ENCODE peak calls at places on chromosomes 13 and 19, in seven cellular contexts. L is neural progenitor cell, V is breast epithelium, U is endodermal cell, Y is astrocyte, I is HFF-Myc, O is neuronal stem cell. N is an unnamed sample.
A peak's percentile ranks its signal among the peaks of the same experiment; 100 is the strongest.

GRCh38 chr13:53250977-53251376 is 222.4 kb downstream of the OLFM4 start:
- DNase-seq in L (no peak), V (no peak), U (no peak), Y (no peak), I (no peak), O (no peak), N (no peak)

GRCh38 chr19:38769635-38770211 is 3.6 kb downstream of the LGALS7 start:
- DNase-seq in L (peak; percentile 70), V (peak; percentile 93), U (peak; percentile 95), Y (peak; percentile 19), I (no peak), O (no peak), N (no peak)

GRCh38 chr19:9052894-9053293 is 34.0 kb upstream of the OR1M1 start:
- DNase-seq in L (no peak), V (no peak), U (no peak), Y (no peak), I (no peak), O (no peak), N (no peak)

GRCh38 chr19:33724021-33724722 is 72.5 kb upstream of the KCTD15 start:
- DNase-seq in L (no peak), V (no peak), U (no peak), Y (no peak), I (no peak), O (no peak), N (no peak)

GRCh38 chr13:38888309-38888708 is 102.3 kb downstream of the STOML3 start:
- DNase-seq in L (no peak), V (no peak), U (peak; percentile 59), Y (peak; percentile 73), I (peak; percentile 14), O (no peak), N (peak; percentile 49)

GRCh38 chr19:2668188-2668763 is 34.2 kb downstream of the GNG7 start:
- DNase-seq in L (no peak), V (no peak), U (no peak), Y (no peak), I (no peak), O (no peak), N (no peak)

GRCh38 chr19:18421371-18421959 is 2.3 kb downstream of the SSBP4 start:
- DNase-seq in L (no peak), V (no peak), U (no peak), Y (no peak), I (no peak), O (no peak), N (no peak)

GRCh38 chr19:16351133-16351809 is 26.6 kb downstream of the KLF2 start:
- DNase-seq in L (no peak), V (no peak), U (no peak), Y (peak; percentile 42), I (peak; percentile 16), O (no peak), N (no peak)

GRCh38 chr19:50036905-50037304 is 11.1 kb downstream of the ZNF473 start:
- DNase-seq in L (no peak), V (no peak), U (no peak), Y (no peak), I (no peak), O (no peak), N (no peak)

GRCh38 chr19:41784337-41785239 is 11.8 kb upstream of the CEACAM3 start:
- DNase-seq in L (no peak), V (no peak), U (no peak), Y (no peak), I (no peak), O (no peak), N (no peak)

GRCh38 chr19:1265611-1266115 is 3.5 kb upstream of the CIRBP start:
- DNase-seq in L (no peak), V (no peak), U (no peak), Y (peak; percentile 62), I (peak; percentile 45), O (no peak), N (no peak)

GRCh38 chr13:51806571-51806970 is 2.6 kb upstream of the DHRS12 start:
- DNase-seq in L (no peak), V (no peak), U (no peak), Y (peak; percentile 33), I (no peak), O (no peak), N (no peak)

GRCh38 chr13:40389081-40389641 is 277.3 kb downstream of the FOXO1 start:
- DNase-seq in L (no peak), V (no peak), U (no peak), Y (no peak), I (no peak), O (no peak), N (no peak)

GRCh38 chr13:66994498-66995365 is 235.4 kb downstream of the PCDH9 start:
- DNase-seq in L (no peak), V (no peak), U (no peak), Y (no peak), I (no peak), O (no peak), N (no peak)
- H3K4me3 ChIP-seq in L (no peak overlapping the region), V (peak overlapping the region; percentile 32), U (no peak overlapping the region), Y (peak overlapping the region; percentile 51), I (no peak overlapping the region), O (no peak overlapping the region), N (no peak overlapping the region)

GRCh38 chr19:43640424-43640757 is 741 bp upstream of the CADM4 start:
- DNase-seq in L (no peak), V (no peak), U (peak; percentile 53), Y (no peak), I (no peak), O (no peak), N (no peak)

GRCh38 chr19:43638991-43639494 is 607 bp downstream of the CADM4 start:
- DNase-seq in L (no peak), V (no peak), U (no peak), Y (no peak), I (no peak), O (no peak), N (no peak)

GRCh38 chr19:43636121-43636683 is 3.4 kb downstream of the CADM4 start:
- DNase-seq in L (peak; percentile 62), V (no peak), U (peak; percentile 79), Y (peak; percentile 27), I (no peak), O (peak; percentile 45), N (no peak)

GRCh38 chr19:43639507-43640423 is at the start of gene CADM4:
- DNase-seq in L (peak; percentile 78), V (peak; percentile 54), U (peak; percentile 82), Y (no peak), I (no peak), O (peak; percentile 41), N (no peak)

DNA sequence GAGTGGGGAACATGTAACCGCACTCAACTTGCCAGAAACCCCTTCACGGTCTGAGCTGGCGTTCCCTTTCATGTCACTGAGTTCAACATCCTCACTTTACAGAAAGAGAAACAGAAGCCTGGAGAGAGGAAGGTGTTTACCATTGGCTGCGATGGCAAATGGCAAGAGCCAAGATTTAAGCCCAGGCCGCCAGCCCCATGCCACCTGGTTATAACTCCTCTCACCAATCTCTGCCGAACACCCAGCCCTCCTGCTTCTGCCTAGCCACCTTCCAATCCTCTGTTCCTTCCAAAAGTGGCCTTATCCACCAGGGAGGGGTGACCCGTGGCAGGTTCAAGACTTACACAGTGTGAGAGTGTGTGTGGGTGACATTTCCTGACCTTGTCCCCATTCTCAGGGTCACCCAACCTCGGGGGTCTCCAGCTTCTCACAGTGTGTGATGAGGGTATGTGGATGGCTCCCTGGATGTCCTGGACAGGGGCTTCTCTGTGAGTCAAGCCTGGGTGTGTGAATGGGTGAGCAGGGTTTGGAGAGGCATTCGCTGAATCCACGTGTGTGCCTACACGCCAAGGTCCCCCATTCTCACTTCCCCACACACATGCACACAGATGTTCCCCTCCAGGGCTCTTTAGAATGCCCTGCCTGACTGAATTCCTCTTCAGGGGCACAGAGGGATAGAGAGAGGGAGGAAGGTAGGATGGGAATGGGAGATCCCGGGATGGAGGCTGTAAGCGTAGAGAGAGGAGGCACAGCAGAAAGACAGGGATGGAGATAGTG is 1.2 kb downstream of the CADM4 start:
- DNase-seq in L (no peak), V (no peak), U (no peak), Y (no peak), I (no peak), O (no peak), N (no peak)
- H3K4me3 ChIP-seq in L (peak overlapping the region; percentile 92), V (peak overlapping the region; percentile 69), U (peak overlapping the region; percentile 86), Y (no peak overlapping the region), I (no peak overlapping the region), O (peak overlapping the region; percentile 99), N (no peak overlapping the region)

GRCh38 chr19:35509861-35510625 is 3.4 kb downstream of the DMKN start:
- DNase-seq in L (peak; percentile 93), V (peak; percentile 78), U (peak; percentile 99), Y (no peak), I (no peak), O (peak; percentile 82), N (peak; percentile 29)

GRCh38 chr19:35507561-35507960 is 5.9 kb downstream of the DMKN start:
- DNase-seq in L (no peak), V (no peak), U (no peak), Y (no peak), I (no peak), O (no peak), N (no peak)

GRCh38 chr19:35510626-35510964 is 2.9 kb downstream of the DMKN start:
- DNase-seq in L (no peak), V (no peak), U (no peak), Y (no peak), I (no peak), O (no peak), N (no peak)

GRCh38 chr19:35508129-35508528 is 5.3 kb downstream of the DMKN start:
- DNase-seq in L (no peak), V (no peak), U (no peak), Y (no peak), I (no peak), O (no peak), N (no peak)

GRCh38 chr19:35509018-35509652 is 4.3 kb downstream of the DMKN start:
- DNase-seq in L (peak; percentile 62), V (no peak), U (peak; percentile 89), Y (no peak), I (no peak), O (no peak), N (peak; percentile 34)
- H3K4me3 ChIP-seq in L (peak overlapping the region; percentile 74), V (peak overlapping the region; percentile 65), U (peak overlapping the region; percentile 100), Y (no peak overlapping the region), I (no peak overlapping the region), O (no peak overlapping the region), N (peak overlapping the region; percentile 45)

GRCh38 chr13:111270126-111270525 is 50.3 kb upstream of the TEX29 start:
- DNase-seq in L (no peak), V (no peak), U (no peak), Y (no peak), I (no peak), O (no peak), N (no peak)

GRCh38 chr13:111271186-111271698 is 49.2 kb upstream of the TEX29 start:
- DNase-seq in L (no peak), V (no peak), U (no peak), Y (no peak), I (no peak), O (no peak), N (no peak)

GRCh38 chr13:111272117-111272516 is 48.3 kb upstream of the TEX29 start:
- DNase-seq in L (no peak), V (no peak), U (no peak), Y (no peak), I (no peak), O (no peak), N (no peak)

GRCh38 chr13:111269508-111269907 is 50.9 kb upstream of the TEX29 start:
- DNase-seq in L (no peak), V (no peak), U (peak; percentile 59), Y (no peak), I (no peak), O (no peak), N (no peak)

DNA sequence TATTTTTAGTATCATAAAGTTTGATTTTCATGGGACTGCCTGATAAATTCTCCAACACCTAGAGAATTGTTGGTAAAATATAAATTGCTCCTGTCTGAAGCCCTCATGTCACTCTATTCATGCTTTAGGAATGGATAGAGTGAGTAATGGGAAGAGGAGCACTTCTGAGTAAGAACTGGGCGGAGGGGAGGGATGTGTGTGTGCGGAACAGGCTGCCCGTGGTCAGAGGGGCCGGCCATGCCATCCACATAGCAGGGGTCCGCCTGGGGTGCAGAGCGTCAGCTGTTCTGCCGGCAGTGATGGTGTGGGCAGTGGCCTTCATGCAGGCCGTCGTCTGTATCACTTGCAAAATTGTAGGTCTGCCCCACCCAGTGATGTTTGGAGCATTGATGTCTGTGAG is 49.7 kb upstream of the TEX29 start:
- DNase-seq in L (no peak), V (no peak), U (no peak), Y (peak; percentile 40), I (no peak), O (no peak), N (no peak)
- H3K4me3 ChIP-seq in L (no peak overlapping the region), V (no peak overlapping the region), U (no peak overlapping the region), Y (no peak overlapping the region), I (no peak overlapping the region), O (no peak overlapping the region), N (no peak overlapping the region)